ENCODE peak calls at places on chromosomes 5 and 9, in six cellular contexts. M is endothelial cell, L is midbrain, I is left lung, N is heart left ventricle, W is mucosa of gallbladder. R is an unnamed sample.

GRCh38 chr9:71980266-71981018 is 69.0 kb downstream of the C9orf85 start:
- DNase-seq in M (no peak), W (no peak), L (no peak), I (no peak), N (peak), R (no peak)

GRCh38 chr5:133469846-133470245 is 142.5 kb downstream of the FSTL4 start:
- DNase-seq in M (no peak), N (no peak), L (no peak), W (no peak), I (no peak), R (no peak)

GRCh38 chr5:21685016-21685415 is 1168.1 kb downstream of the CDH12 start:
- DNase-seq in I (no peak), M (no peak), N (no peak), W (no peak), L (no peak), R (no peak)

GRCh38 chr9:114278881-114279570 is 43.9 kb upstream of the ORM1 start:
- DNase-seq in L (no peak), I (peak), W (no peak), M (no peak), N (peak), R (peak)

GRCh38 chr9:105690742-105691141 is 3.6 kb upstream of the TMEM38B start:
- DNase-seq in W (no peak), L (no peak), I (no peak), N (no peak), M (no peak), R (no peak)

GRCh38 chr5:61089351-61089750 is 72.9 kb downstream of the SMIM15 start:
- DNase-seq in L (no peak), N (no peak), M (no peak), I (no peak), W (no peak), R (no peak)

GRCh38 chr9:69671291-69671903 is 774 bp downstream of the APBA1 start:
- DNase-seq in M (no peak), N (no peak), W (peak), L (peak), I (no peak), R (peak)

GRCh38 chr5:8961956-8962355 is 583.9 kb downstream of the SEMA5A start:
- DNase-seq in L (no peak), M (no peak), W (no peak), I (no peak), N (no peak), R (no peak)

GRCh38 chr5:43664641-43665040 is 61.7 kb downstream of the NNT start:
- DNase-seq in M (no peak), I (no peak), L (no peak), N (no peak), W (no peak), R (no peak)

GRCh38 chr9:15642369-15642962 is 89.6 kb downstream of the CCDC171 start:
- DNase-seq in W (no peak), L (peak), I (no peak), M (no peak), N (no peak), R (no peak)

GRCh38 chr9:95776131-95776530 is 99.4 kb upstream of the ERCC6L2 start:
- DNase-seq in L (no peak), N (no peak), I (no peak), M (no peak), W (no peak), R (no peak)

GRCh38 chr9:129783516-129784361 is 19.2 kb upstream of the TOR1B start:
- DNase-seq in W (peak), M (peak), I (peak), L (peak), N (peak), R (peak)

GRCh38 chr5:53936481-53937352 is 373.7 kb downstream of the ARL15 start:
- DNase-seq in N (peak), I (no peak), M (no peak), W (no peak), L (no peak), R (no peak)

GRCh38 chr9:107612136-107612535 is 122.6 kb upstream of the KLF4 start:
- DNase-seq in M (no peak), I (peak), W (peak), L (peak), N (peak), R (peak)

GRCh38 chr5:159993194-159993593 is 15.7 kb upstream of the TTC1 start:
- DNase-seq in N (no peak), I (no peak), M (no peak), W (no peak), L (no peak), R (no peak)

GRCh38 chr5:170375283-170375682 is 13.9 kb downstream of the KCNMB1 start:
- DNase-seq in M (no peak), W (no peak), I (no peak), N (no peak), L (no peak), R (no peak)

GRCh38 chr5:103333376-103333775 is 74.8 kb downstream of the MACIR start:
- DNase-seq in I (no peak), M (no peak), W (no peak), L (no peak), N (no peak), R (no peak)

GRCh38 chr9:1505489-1505888 is 455.3 kb downstream of the DMRT2 start:
- DNase-seq in M (no peak), N (no peak), L (no peak), I (no peak), W (no peak), R (no peak)

GRCh38 chr5:111017731-111018130 is 53.8 kb upstream of the TSLP start:
- DNase-seq in I (no peak), W (no peak), M (no peak), N (no peak), L (no peak), R (no peak)

GRCh38 chr9:132970306-132971062 is 8.0 kb upstream of the GFI1B start:
- DNase-seq in W (peak), I (no peak), N (no peak), M (no peak), L (no peak), R (no peak)

GRCh38 chr9:78566521-78566920 is 269.6 kb downstream of the PSAT1 start:
- DNase-seq in M (no peak), W (no peak), N (no peak), I (no peak), L (no peak), R (no peak)

GRCh38 chr5:28390341-28390740 is 1352.0 kb upstream of the CDH9 start:
- DNase-seq in W (no peak), I (no peak), M (no peak), N (no peak), L (no peak), R (no peak)

GRCh38 chr5:168269950-168270349 is 21.5 kb upstream of the WWC1 start:
- DNase-seq in M (no peak), N (no peak), L (no peak), W (no peak), I (no peak), R (no peak)

GRCh38 chr5:113047234-113047633 is 70.6 kb downstream of the DCP2 start:
- DNase-seq in W (no peak), I (no peak), L (no peak), N (no peak), M (no peak), R (no peak)

GRCh38 chr5:141135030-141135717 is at the start of gene PCDHB5:
- DNase-seq in I (no peak), W (peak), M (peak), L (peak), N (no peak), R (no peak)

GRCh38 chr5:56848206-56848605 is 32.9 kb downstream of the MAP3K1 start:
- DNase-seq in W (no peak), L (no peak), I (no peak), N (no peak), M (no peak), R (no peak)

GRCh38 chr9:36532353-36532752 is 40.3 kb upstream of the MELK start:
- DNase-seq in W (no peak), M (no peak), N (no peak), L (no peak), I (no peak), R (no peak)

GRCh38 chr9:76390656-76391055 is 3.6 kb downstream of the RFK start:
- DNase-seq in W (no peak), L (no peak), I (no peak), N (no peak), M (no peak), R (no peak)

GRCh38 chr5:173919443-173919842 is 31.3 kb downstream of the CPEB4 start:
- DNase-seq in W (no peak), L (peak), N (no peak), I (no peak), M (no peak), R (no peak)

GRCh38 chr5:149639718-149640117 is 58.4 kb downstream of the ARHGEF37 start:
- DNase-seq in I (no peak), W (no peak), M (no peak), L (no peak), N (peak), R (no peak)

GRCh38 chr5:134131165-134131564 is 16.7 kb downstream of the TCF7 start:
- DNase-seq in N (no peak), I (no peak), W (no peak), L (no peak), M (no peak), R (no peak)

GRCh38 chr9:114157516-114158176 is 2.3 kb downstream of the COL27A1 start:
- DNase-seq in N (no peak), L (no peak), I (no peak), M (no peak), W (no peak), R (no peak)

GRCh38 chr5:59609501-59610265 is 283.8 kb downstream of the PDE4D start:
- DNase-seq in L (no peak), I (no peak), N (no peak), W (no peak), M (no peak), R (no peak)